ENCODE peak calls at places on chromosomes 12 and 14, in ten cellular contexts. T is EL, L is mucosa of descending colon, H is EH, V is PC-9, B is HT1080, X is T follicular helper cell, G is lower lobe of right lung, R is neural progenitor cell, O is dermis microvascular lymphatic vessel endothelial cell. Z is an unnamed sample.

GRCh38 chr12:62840806-62841205 is 94.1 kb downstream of the PPM1H start:
- DNase-seq in T (no peak), L (no peak), H (no peak), V (no peak), B (no peak), X (no peak), G (no peak), R (no peak), O (no peak), Z (no peak)

GRCh38 chr12:45518516-45519235 is 210.8 kb upstream of the ARID2 start:
- DNase-seq in T (peak), L (no peak), H (peak), V (no peak), B (no peak), X (peak), G (no peak), R (no peak), O (no peak), Z (no peak)

GRCh38 chr12:56129210-56129691 is 1.2 kb downstream of the ESYT1 start:
- DNase-seq in T (peak), L (peak), H (peak), V (peak), B (peak), X (peak), G (peak), R (peak), O (peak), Z (no peak)

GRCh38 chr12:1422604-1423315 is 171.6 kb downstream of the FBXL14 start:
- DNase-seq in T (no peak), L (no peak), H (no peak), V (no peak), B (no peak), X (no peak), G (no peak), R (no peak), O (no peak), Z (no peak)

GRCh38 chr14:67532998-67533753 is at the start of gene PLEKHH1:
- DNase-seq in T (peak), L (peak), H (peak), V (peak), B (peak), X (peak), G (peak), R (peak), O (peak), Z (peak)

GRCh38 chr12:69345077-69345476 is 3.1 kb upstream of the LYZ start:
- DNase-seq in T (no peak), L (no peak), H (no peak), V (no peak), B (no peak), X (no peak), G (no peak), R (no peak), O (no peak), Z (no peak)

GRCh38 chr12:105968025-105968424 is 170.7 kb downstream of the NUAK1 start:
- DNase-seq in T (no peak), L (no peak), H (peak), V (no peak), B (no peak), X (no peak), G (no peak), R (no peak), O (no peak), Z (no peak)

GRCh38 chr12:6337958-6338406 is 3.9 kb downstream of the TNFRSF1A start:
- DNase-seq in T (no peak), L (no peak), H (no peak), V (no peak), B (no peak), X (no peak), G (no peak), R (no peak), O (peak), Z (no peak)

GRCh38 chr12:50283924-50284236 is 560 bp upstream of the LIMA1 start:
- DNase-seq in T (peak), L (no peak), H (peak), V (no peak), B (no peak), X (no peak), G (no peak), R (no peak), O (no peak), Z (no peak)

GRCh38 chr14:104109731-104110361 is 24.3 kb downstream of the ASPG start:
- DNase-seq in T (no peak), L (peak), H (no peak), V (no peak), B (no peak), X (no peak), G (peak), R (no peak), O (no peak), Z (no peak)

Z was measured in foreskin melanocyte.